ENCODE peak calls at places on chromosomes 16 and 17, in eight cellular contexts. G, W, J, D, T, S, N and V are unnamed samples.

GRCh38 chr16:20901068-20901440 is 483 bp downstream of the LYRM1 start:
- DNase-seq in N (no peak), G (no peak), J (no peak), T (no peak), S (no peak), D (no peak), W (no peak), V (no peak)

GRCh38 chr16:49921106-49921505 is 65.2 kb upstream of the ZNF423 start:
- DNase-seq in S (no peak), N (no peak), T (no peak), D (no peak), W (no peak), G (no peak), J (no peak), V (no peak)

GRCh38 chr17:1026599-1026975 is 29.7 kb downstream of the TIMM22 start:
- DNase-seq in S (no peak), N (no peak), W (no peak), T (no peak), G (no peak), J (no peak), D (no peak), V (no peak)

GRCh38 chr16:49596119-49596518 is 222.5 kb downstream of the C16orf78 start:
- DNase-seq in W (no peak), N (no peak), G (no peak), T (no peak), S (no peak), J (no peak), D (no peak), V (no peak)

GRCh38 chr17:38528101-38528500 is 77.7 kb downstream of the SRCIN1 start:
- DNase-seq in W (peak), S (no peak), N (no peak), G (no peak), D (no peak), J (no peak), T (no peak), V (no peak)

GRCh38 chr16:30570621-30571443 is 682 bp downstream of the ZNF688 start:
- DNase-seq in T (no peak), S (no peak), N (no peak), J (no peak), D (no peak), W (no peak), G (peak), V (no peak)

GRCh38 chr17:57328109-57328882 is 72.0 kb downstream of the MSI2 start:
- DNase-seq in W (no peak), T (no peak), S (no peak), J (no peak), D (no peak), N (no peak), G (no peak), V (no peak)

GRCh38 chr16:56137269-56137668 is 54.0 kb upstream of the GNAO1 start:
- DNase-seq in T (no peak), D (no peak), W (no peak), J (no peak), G (no peak), S (no peak), N (no peak), V (no peak)

GRCh38 chr17:31674717-31675349 is 184.2 kb downstream of the COPRS start:
- DNase-seq in D (no peak), T (no peak), N (no peak), G (no peak), J (no peak), W (no peak), S (no peak), V (peak)

GRCh38 chr17:44608732-44609435 is 47.4 kb upstream of the MEIOC start:
- DNase-seq in N (no peak), J (no peak), S (no peak), T (no peak), D (no peak), G (no peak), W (no peak), V (no peak)

GRCh38 chr16:10103700-10104099 is 78.5 kb downstream of the GRIN2A start:
- DNase-seq in N (no peak), D (no peak), T (no peak), G (no peak), J (no peak), W (no peak), S (no peak), V (no peak)

GRCh38 chr17:10041916-10042588 is 137.0 kb upstream of the RCVRN start:
- DNase-seq in G (no peak), J (no peak), W (no peak), D (no peak), N (no peak), T (no peak), S (no peak), V (no peak)

GRCh38 chr17:10048951-10049350 is 143.9 kb upstream of the RCVRN start:
- DNase-seq in W (no peak), D (no peak), S (no peak), G (no peak), T (no peak), N (no peak), J (no peak), V (no peak)

GRCh38 chr17:10046786-10047609 is 141.9 kb upstream of the RCVRN start:
- DNase-seq in J (no peak), W (no peak), S (no peak), N (no peak), G (no peak), D (no peak), T (no peak), V (no peak)

GRCh38 chr17:10042589-10043244 is 137.6 kb upstream of the RCVRN start:
- DNase-seq in S (no peak), W (no peak), J (no peak), D (no peak), T (no peak), G (peak), N (no peak), V (no peak)

GRCh38 chr17:10046259-10046658 is 141.2 kb upstream of the RCVRN start:
- DNase-seq in S (no peak), D (no peak), W (no peak), N (no peak), J (no peak), T (no peak), G (no peak), V (no peak)
- TF ChIP-seq POLR2A in S (no peak), D (no peak), W (no peak), N (no peak), J (no peak), T (no peak), G (no peak), V (no peak)

DNA sequence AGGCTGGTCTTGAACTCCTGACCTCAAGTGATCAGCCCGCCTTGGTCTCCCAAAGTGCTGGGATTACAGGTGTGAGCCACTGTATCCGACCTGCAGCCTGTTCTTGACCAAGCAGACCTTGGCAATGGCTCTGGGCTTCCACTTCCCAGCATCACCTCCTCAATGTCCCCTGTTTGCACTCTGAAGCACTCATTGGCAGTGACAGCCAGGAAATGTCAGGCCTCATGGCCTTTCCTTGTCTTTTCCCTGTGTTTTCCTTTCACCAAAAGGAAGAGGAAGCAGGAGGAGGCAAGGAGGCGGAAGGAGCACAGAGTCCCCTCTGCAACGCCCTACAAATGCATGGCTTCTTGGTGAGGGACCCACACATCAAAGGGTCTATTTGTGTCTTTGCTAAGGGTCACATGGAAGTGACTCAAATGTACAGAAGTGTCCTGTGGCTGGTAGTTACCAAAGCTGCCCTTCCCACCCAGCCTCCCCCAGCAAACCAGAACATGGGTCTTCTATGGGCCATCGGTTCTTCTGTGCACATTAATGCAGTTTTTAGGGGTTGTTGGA is 61.0 kb downstream of the WIPI1 start:
- DNase-seq in N (no peak), D (no peak), S (no peak), W (no peak), T (no peak), J (no peak), G (no peak), V (no peak)
- TF ChIP-seq POLR2A in N (no peak), D (no peak), S (no peak), W (no peak), T (no peak), J (no peak), G (no peak), V (no peak)

GRCh38 chr16:66713076-66713475 is 16.5 kb upstream of the CMTM4 start:
- DNase-seq in T (no peak), N (no peak), D (no peak), W (no peak), S (no peak), G (no peak), J (no peak), V (no peak)

GRCh38 chr16:66714659-66715307 is 18.2 kb upstream of the CMTM4 start:
- DNase-seq in W (no peak), N (no peak), S (no peak), D (no peak), G (no peak), T (no peak), J (no peak), V (no peak)

GRCh38 chr16:66714062-66714461 is 17.5 kb upstream of the CMTM4 start:
- DNase-seq in G (no peak), N (no peak), D (no peak), W (no peak), T (no peak), S (no peak), J (no peak), V (no peak)

GRCh38 chr16:66711581-66711980 is 15.0 kb upstream of the CMTM4 start:
- DNase-seq in G (no peak), N (no peak), W (no peak), J (no peak), T (no peak), S (no peak), D (no peak), V (no peak)

GRCh38 chr16:66712512-66712911 is 16.0 kb upstream of the CMTM4 start:
- DNase-seq in G (no peak), T (no peak), S (no peak), N (no peak), J (no peak), W (no peak), D (no peak), V (no peak)
- TF ChIP-seq POLR2A in G (no peak), T (no peak), S (no peak), N (no peak), J (no peak), W (no peak), D (no peak), V (no peak)

DNA sequence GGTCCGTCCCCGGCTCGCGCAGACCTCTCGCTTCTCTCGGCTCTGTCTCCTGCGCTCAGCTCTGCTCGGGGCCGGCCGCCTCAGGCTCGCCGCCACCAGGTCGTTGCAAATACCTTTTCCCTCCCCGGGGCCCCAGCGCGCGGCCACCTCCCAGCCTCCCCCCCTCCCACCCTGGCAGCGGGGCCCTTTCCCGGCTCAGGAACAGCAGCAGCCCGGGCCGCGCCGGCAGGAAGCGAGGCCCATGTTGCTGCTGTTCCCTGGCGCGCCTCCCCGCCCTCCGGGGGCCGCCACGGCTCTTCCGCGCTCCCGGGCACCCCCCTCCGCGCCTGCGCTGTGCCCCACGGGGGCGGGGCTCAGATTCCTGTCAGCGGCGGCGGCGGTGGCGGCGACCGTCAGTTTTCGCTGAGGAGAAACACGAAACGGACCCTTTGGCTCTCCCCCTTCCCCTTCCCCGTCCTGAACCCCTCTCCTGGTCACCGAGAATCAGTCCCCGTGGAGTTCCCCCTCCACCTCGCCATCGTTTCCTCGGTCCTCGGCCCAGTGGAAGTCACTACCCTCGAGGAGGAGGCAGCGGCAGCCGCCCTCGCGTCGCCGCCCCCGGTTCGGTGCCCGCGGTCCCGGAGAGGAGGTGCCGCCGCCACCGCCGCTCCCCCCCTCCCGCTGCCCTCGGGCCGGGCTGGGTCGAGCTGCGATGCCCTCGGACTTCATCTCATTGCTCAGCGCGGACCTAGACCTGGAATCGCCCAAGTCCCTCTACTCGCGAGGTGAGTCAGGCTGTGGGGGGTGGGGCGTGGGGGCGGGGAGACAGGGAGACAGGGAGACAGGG is at the start of gene NFAT5:
- DNase-seq in G (peak), J (peak), S (peak), T (peak), W (peak), D (peak), N (peak), V (peak)
- TF ChIP-seq POLR2A in G (peak), J (peak), S (peak), T (peak), W (no peak), D (no peak), N (peak), V (peak)

GRCh38 chr17:4919511-4920047 is 12.5 kb upstream of the GP1BA start:
- DNase-seq in W (no peak), S (no peak), N (no peak), D (no peak), J (no peak), G (no peak), T (no peak), V (no peak)
- TF ChIP-seq POLR2A in W (no peak), S (no peak), N (no peak), D (no peak), J (no peak), G (no peak), T (no peak), V (no peak)

DNA sequence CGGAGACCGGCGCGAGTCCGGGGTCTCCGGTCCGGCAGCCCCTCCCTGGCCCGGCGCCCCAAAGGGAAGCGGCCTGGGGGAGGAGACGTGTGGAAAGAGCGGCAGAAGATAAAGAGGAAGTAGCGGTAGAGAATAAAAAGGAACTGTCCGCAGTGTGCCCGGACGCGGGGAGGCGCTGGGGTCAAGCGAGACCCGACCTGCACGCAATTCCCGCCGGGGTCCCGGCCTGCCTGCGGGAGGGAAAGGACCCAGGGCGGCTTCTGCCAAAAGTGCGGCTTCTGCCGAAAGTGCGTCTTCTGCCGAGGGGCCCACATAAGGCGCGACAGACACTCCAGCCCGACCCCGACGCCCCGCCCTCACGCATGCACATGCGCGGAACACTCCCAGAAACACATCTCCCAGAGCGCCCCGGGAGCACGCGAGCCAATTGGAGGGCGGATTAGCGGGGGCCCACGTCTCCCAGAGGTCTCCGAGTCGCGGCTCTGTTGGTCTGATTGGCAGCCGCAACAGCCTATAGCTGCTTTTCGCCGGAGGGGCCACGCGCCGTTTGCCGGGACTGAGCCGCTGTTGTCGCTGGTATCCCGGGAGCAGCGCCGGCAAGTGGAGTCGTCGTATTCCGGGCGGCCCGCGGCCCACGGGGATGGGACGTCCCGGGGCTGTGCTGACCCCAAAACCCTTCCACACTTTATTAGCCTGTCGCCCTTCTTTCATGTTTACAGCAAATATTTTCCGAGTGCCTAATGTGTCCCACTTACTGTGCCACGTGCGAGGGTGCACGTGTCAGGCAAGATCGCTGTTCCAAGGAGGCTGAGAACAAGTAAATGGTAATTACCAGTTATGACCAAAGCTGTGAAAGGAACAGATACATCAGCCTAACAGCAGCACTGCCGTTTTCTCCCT is 8.0 kb upstream of the MEFV start:
- DNase-seq in S (peak), W (peak), N (peak), G (peak), J (peak), T (peak), D (peak), V (peak)
- TF ChIP-seq POLR2A in S (peak), W (peak), N (peak), G (peak), J (peak), T (peak), D (no peak), V (peak)

GRCh38 chr16:35692824-35693223 is 2233.4 kb downstream of the TP53TG3F start:
- DNase-seq in W (no peak), D (no peak), N (no peak), S (no peak), G (no peak), J (no peak), T (no peak), V (no peak)
- TF ChIP-seq POLR2A in W (no peak), D (no peak), N (no peak), S (no peak), G (no peak), J (no peak), T (no peak), V (no peak)